ENCODE peak calls at places on chromosomes 11 and 22, in four cellular contexts. W, Q, U and V are unnamed samples.

GRCh38 chr11:128953151-128953550 is 10.5 kb upstream of the TP53AIP1 start:
- DNase-seq in W (no peak), Q (no peak), U (no peak), V (no peak)

GRCh38 chr22:17266261-17266971 is 47.2 kb upstream of the ADA2 start:
- DNase-seq in W (no peak), Q (no peak), U (peak), V (no peak)

GRCh38 chr11:69287968-69288882 is 5.7 kb upstream of the MYEOV start:
- DNase-seq in W (no peak), Q (no peak), U (no peak), V (no peak)

GRCh38 chr11:69297926-69298777 is 4.2 kb downstream of the MYEOV start:
- DNase-seq in W (no peak), Q (no peak), U (peak), V (no peak)

GRCh38 chr11:57474751-57475115 is 14.4 kb downstream of the RTN4RL2 start:
- DNase-seq in W (no peak), Q (no peak), U (peak), V (no peak)

GRCh38 chr11:75063732-75064314 is 32.9 kb downstream of the OR2AT4 start:
- DNase-seq in W (no peak), Q (no peak), U (no peak), V (no peak)

GRCh38 chr22:50498322-50498861 is 9.1 kb downstream of the LMF2 start:
- DNase-seq in W (peak), Q (peak), U (peak), V (no peak)

GRCh38 chr11:33777906-33778305 is 3.6 kb upstream of the FBXO3 start:
- DNase-seq in W (no peak), Q (no peak), U (no peak), V (no peak)

GRCh38 chr11:86551693-86552092 is 120.7 kb downstream of the ME3 start:
- DNase-seq in W (no peak), Q (no peak), U (no peak), V (no peak)

GRCh38 chr22:45597460-45598192 is 74.0 kb upstream of the ATXN10 start:
- DNase-seq in W (no peak), Q (no peak), U (peak), V (no peak)

GRCh38 chr22:24097961-24098391 is 83.3 kb upstream of the SUSD2 start:
- DNase-seq in W (no peak), Q (no peak), U (no peak), V (no peak)

GRCh38 chr11:86091566-86091965 is 22.7 kb upstream of the PICALM start:
- DNase-seq in W (no peak), Q (no peak), U (no peak), V (no peak)

GRCh38 chr11:102527701-102528100 is 2.8 kb downstream of the MMP7 start:
- DNase-seq in W (no peak), Q (no peak), U (no peak), V (no peak)

GRCh38 chr11:76698321-76699043 is 27.9 kb upstream of the LRRC32 start:
- DNase-seq in W (peak), Q (no peak), U (peak), V (no peak)

GRCh38 chr11:120352405-120352804 is 16.2 kb downstream of the ARHGEF12 start:
- DNase-seq in W (no peak), Q (no peak), U (no peak), V (no peak)

GRCh38 chr22:31577711-31578110 is 81.4 kb downstream of the SFI1 start:
- DNase-seq in W (no peak), Q (no peak), U (no peak), V (no peak)

GRCh38 chr11:78036313-78036712 is 13.2 kb upstream of the KCTD14 start:
- DNase-seq in W (no peak), Q (no peak), U (no peak), V (no peak)

GRCh38 chr11:130585545-130585944 is 137.1 kb downstream of the ADAMTS15 start:
- DNase-seq in W (no peak), Q (no peak), U (peak), V (no peak)

GRCh38 chr22:18983120-18983651 is 47.1 kb upstream of the PRODH start:
- DNase-seq in W (no peak), Q (no peak), U (peak), V (no peak)

GRCh38 chr22:19610518-19611253 is 86.5 kb upstream of the CLDN5 start:
- DNase-seq in W (no peak), Q (no peak), U (no peak), V (no peak)

GRCh38 chr11:119764108-119764874 is 35.3 kb upstream of the NECTIN1 start:
- DNase-seq in W (no peak), Q (no peak), U (no peak), V (no peak)

GRCh38 chr22:30000566-30000965 is 79.7 kb upstream of the HORMAD2 start:
- DNase-seq in W (no peak), Q (no peak), U (peak), V (no peak)

GRCh38 chr11:35192347-35192746 is 53.4 kb downstream of the CD44 start:
- DNase-seq in W (no peak), Q (no peak), U (no peak), V (no peak)

GRCh38 chr22:45240137-45240809 is 421 bp downstream of the KIAA0930 start:
- DNase-seq in W (no peak), Q (no peak), U (peak), V (no peak)

GRCh38 chr22:50463188-50463900 is 11.5 kb downstream of the SBF1 start:
- DNase-seq in W (no peak), Q (no peak), U (no peak), V (no peak)

GRCh38 chr11:129637983-129638776 is 177.5 kb upstream of the TMEM45B start:
- DNase-seq in W (no peak), Q (no peak), U (no peak), V (no peak)

GRCh38 chr11:23556163-23556750 is 696.0 kb upstream of the CCDC179 start:
- DNase-seq in W (no peak), Q (no peak), U (no peak), V (no peak)

GRCh38 chr11:66478823-66479740 is 1.2 kb upstream of the DPP3 start:
- DNase-seq in W (peak), Q (no peak), U (peak), V (no peak)

GRCh38 chr11:99080154-99080553 is 59.4 kb downstream of the CNTN5 start:
- DNase-seq in W (no peak), Q (no peak), U (no peak), V (no peak)

GRCh38 chr11:34492806-34493414 is 20.7 kb downstream of the ELF5 start:
- DNase-seq in W (peak), Q (no peak), U (peak), V (no peak)

GRCh38 chr11:109405671-109406070 is 16.3 kb upstream of the C11orf87 start:
- DNase-seq in W (no peak), Q (no peak), U (peak), V (no peak)